ENCODE peak calls at places on chromosomes 5 and 9, in five cellular contexts. T, L, W, A and J are unnamed samples.

GRCh38 chr9:124297553-124297905 is 39.8 kb downstream of the NEK6 start:
- DNase-seq in T (no peak), L (peak; percentile 96), W (peak; percentile 70), A (peak; percentile 99), J (peak; percentile 95)

GRCh38 chr5:95631991-95632675 is 12.2 kb downstream of the GPR150 start:
- DNase-seq in T (no peak), L (peak; percentile 72), W (no peak), A (peak; percentile 45), J (peak; percentile 68)

GRCh38 chr5:167945542-167946384 is 345.7 kb upstream of the WWC1 start:
- DNase-seq in T (no peak), L (peak; percentile 84), W (no peak), A (peak; percentile 99), J (no peak)

GRCh38 chr9:6777218-6777902 is 19.6 kb downstream of the KDM4C start:
- DNase-seq in T (no peak), L (no peak), W (no peak), A (no peak), J (no peak)

GRCh38 chr9:16203735-16204573 is 651.1 kb downstream of the CCDC171 start:
- DNase-seq in T (no peak), L (no peak), W (no peak), A (peak; percentile 44), J (no peak)

GRCh38 chr9:100294341-100294740 is 58.4 kb downstream of the TEX10 start:
- DNase-seq in T (no peak), L (peak; percentile 7), W (no peak), A (peak; percentile 64), J (peak; percentile 5)

GRCh38 chr5:172765766-172766286 is 5.2 kb downstream of the DUSP1 start:
- DNase-seq in T (no peak), L (peak; percentile 90), W (no peak), A (no peak), J (no peak)

GRCh38 chr5:132263548-132264261 is 6.2 kb downstream of the PDLIM4 start:
- DNase-seq in T (peak; percentile 29), L (peak; percentile 95), W (peak; percentile 64), A (peak; percentile 94), J (peak; percentile 78)

GRCh38 chr5:142511318-142511717 is 174.6 kb downstream of the FGF1 start:
- DNase-seq in T (no peak), L (no peak), W (no peak), A (no peak), J (no peak)

GRCh38 chr9:14939378-14939777 is 29.1 kb upstream of the FREM1 start:
- DNase-seq in T (no peak), L (no peak), W (no peak), A (no peak), J (no peak)

GRCh38 chr5:76393035-76393680 is 9.9 kb upstream of the IQGAP2 start:
- DNase-seq in T (no peak), L (no peak), W (no peak), A (no peak), J (no peak)

GRCh38 chr9:112173489-112174222 is 1.4 kb downstream of the SUSD1 start:
- DNase-seq in T (no peak), L (no peak), W (no peak), A (no peak), J (no peak)

GRCh38 chr9:69200071-69200470 is 26.0 kb downstream of the TJP2 start:
- DNase-seq in T (no peak), L (peak; percentile 52), W (no peak), A (peak; percentile 76), J (no peak)

GRCh38 chr5:95858023-95858461 is 35.5 kb upstream of the GLRX start:
- DNase-seq in T (no peak), L (peak; percentile 94), W (no peak), A (peak; percentile 98), J (peak; percentile 31)

GRCh38 chr5:179802207-179802883 is 4.3 kb downstream of the MGAT4B start:
- DNase-seq in T (no peak), L (peak; percentile 37), W (no peak), A (no peak), J (no peak)
- H3K4me2 ChIP-seq in T (peak overlapping the region; percentile 44), L (no peak overlapping the region), W (no peak overlapping the region), A (no peak overlapping the region), J (no peak overlapping the region)

GRCh38 chr9:134777153-134777552 is 103.5 kb upstream of the FCN2 start:
- DNase-seq in T (no peak), L (no peak), W (no peak), A (no peak), J (no peak)

GRCh38 chr9:134774991-134775540 is 105.5 kb upstream of the FCN2 start:
- DNase-seq in T (peak; percentile 65), L (no peak), W (no peak), A (no peak), J (no peak)

GRCh38 chr9:134778156-134778555 is 102.5 kb upstream of the FCN2 start:
- DNase-seq in T (no peak), L (no peak), W (no peak), A (peak; percentile 66), J (no peak)

GRCh38 chr9:134775552-134775951 is 105.1 kb upstream of the FCN2 start:
- DNase-seq in T (no peak), L (peak; percentile 38), W (no peak), A (peak; percentile 88), J (no peak)

GRCh38 chr9:134776080-134776796 is 104.4 kb upstream of the FCN2 start:
- DNase-seq in T (no peak), L (no peak), W (no peak), A (peak; percentile 72), J (no peak)
- H3K4me2 ChIP-seq in T (no peak overlapping the region), L (no peak overlapping the region), W (peak overlapping the region; percentile 38), A (peak overlapping the region; percentile 37), J (no peak overlapping the region)

GRCh38 chr5:54325610-54326311 is 15.4 kb upstream of the ARL15 start:
- DNase-seq in T (no peak), L (no peak), W (no peak), A (no peak), J (no peak)

GRCh38 chr5:54326662-54327145 is 16.3 kb upstream of the ARL15 start:
- DNase-seq in T (no peak), L (no peak), W (no peak), A (no peak), J (no peak)

GRCh38 chr5:54325272-54325609 is 14.9 kb upstream of the ARL15 start:
- DNase-seq in T (no peak), L (no peak), W (no peak), A (no peak), J (no peak)

GRCh38 chr5:54323462-54323861 is 13.1 kb upstream of the ARL15 start:
- DNase-seq in T (no peak), L (no peak), W (no peak), A (no peak), J (no peak)

GRCh38 chr5:54324651-54325271 is 14.4 kb upstream of the ARL15 start:
- DNase-seq in T (no peak), L (no peak), W (no peak), A (no peak), J (no peak)
- H3K4me2 ChIP-seq in T (no peak overlapping the region), L (no peak overlapping the region), W (no peak overlapping the region), A (no peak overlapping the region), J (no peak overlapping the region)

DNA sequence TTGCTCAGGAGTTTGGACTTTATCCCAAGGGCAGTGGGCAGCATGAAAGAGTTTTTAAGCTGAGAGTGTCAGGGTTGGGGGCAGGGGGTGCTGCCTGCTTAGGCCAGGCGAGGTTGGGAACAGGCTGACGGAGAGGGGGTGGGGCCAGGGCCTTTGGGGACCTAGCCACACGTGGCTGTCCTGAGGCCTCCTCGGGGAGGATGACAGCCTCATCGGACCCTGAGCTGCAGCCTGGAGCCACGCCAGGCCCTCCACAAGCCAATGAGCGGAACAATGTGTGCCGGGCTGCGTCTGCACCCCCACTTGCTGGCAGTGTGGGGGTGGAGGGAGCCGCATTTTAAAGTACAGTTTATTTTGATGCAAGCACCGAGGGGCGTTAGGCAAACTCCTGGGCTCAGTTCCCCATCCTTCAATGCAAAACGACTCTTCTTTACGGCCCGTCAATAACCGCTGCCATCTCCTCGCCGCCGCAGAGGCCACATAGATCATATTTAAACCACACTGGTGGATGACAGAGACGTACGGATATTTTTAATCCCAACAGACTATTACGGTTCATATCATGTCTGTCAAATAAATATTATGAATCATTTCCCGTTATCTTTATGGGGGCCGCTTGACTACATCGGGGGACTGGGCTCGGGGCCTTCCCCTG is 5.2 kb upstream of the RXRA start:
- DNase-seq in T (no peak), L (no peak), W (no peak), A (no peak), J (no peak)
- H3K4me2 ChIP-seq in T (no peak overlapping the region), L (no peak overlapping the region), W (no peak overlapping the region), A (no peak overlapping the region), J (no peak overlapping the region)

GRCh38 chr9:752201-752600 is 89.3 kb upstream of the DMRT1 start:
- DNase-seq in T (no peak), L (peak; percentile 94), W (no peak), A (peak; percentile 96), J (peak; percentile 82)
- H3K4me2 ChIP-seq in T (peak overlapping the region; percentile 50), L (peak overlapping the region; percentile 44), W (peak overlapping the region; percentile 24), A (peak overlapping the region; percentile 83), J (peak overlapping the region; percentile 43)

GRCh38 chr5:522899-523657 is 1.2 kb downstream of the SLC9A3 start:
- DNase-seq in T (no peak), L (no peak), W (peak; percentile 35), A (no peak), J (no peak)
- H3K4me2 ChIP-seq in T (no peak overlapping the region), L (no peak overlapping the region), W (peak overlapping the region; percentile 94), A (no peak overlapping the region), J (no peak overlapping the region)

DNA sequence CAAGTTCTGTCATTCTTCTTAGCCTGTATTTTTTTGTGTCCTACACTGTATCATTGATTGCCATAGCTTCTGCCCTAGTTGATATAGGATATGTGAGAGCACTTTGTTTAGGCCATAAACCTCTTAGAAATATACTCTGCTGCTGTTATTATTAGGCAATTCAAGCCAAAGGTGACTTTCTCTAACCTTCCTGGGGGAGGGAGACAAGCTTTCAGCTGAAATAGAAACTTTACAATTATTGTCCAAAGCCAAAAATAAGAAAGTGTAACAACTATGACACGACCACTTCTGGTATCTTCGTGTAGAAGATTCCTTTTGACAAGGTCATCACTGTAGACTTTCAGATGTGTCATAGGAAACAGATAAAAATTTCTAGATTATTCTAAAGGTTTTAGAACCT is 12.2 kb upstream of the CSNK1A1 start:
- DNase-seq in T (no peak), L (peak; percentile 75), W (no peak), A (peak; percentile 57), J (no peak)
- H3K4me2 ChIP-seq in T (peak overlapping the region; percentile 12), L (peak overlapping the region; percentile 49), W (peak overlapping the region; percentile 87), A (no peak overlapping the region), J (peak overlapping the region; percentile 19)

GRCh38 chr5:177100714-177101121 is 14.0 kb downstream of the FGFR4 start:
- DNase-seq in T (no peak), L (peak; percentile 52), W (no peak), A (no peak), J (no peak)

GRCh38 chr5:177098772-177099152 is 12.0 kb downstream of the FGFR4 start:
- DNase-seq in T (no peak), L (no peak), W (no peak), A (no peak), J (no peak)

GRCh38 chr5:177098103-177098771 is 11.5 kb downstream of the FGFR4 start:
- DNase-seq in T (peak; percentile 82), L (peak; percentile 51), W (no peak), A (no peak), J (no peak)

GRCh38 chr5:177097016-177097985 is 10.6 kb downstream of the FGFR4 start:
- DNase-seq in T (no peak), L (no peak), W (no peak), A (no peak), J (no peak)

GRCh38 chr5:177099422-177100093 is 12.8 kb downstream of the FGFR4 start:
- DNase-seq in T (no peak), L (no peak), W (no peak), A (no peak), J (no peak)
- H3K4me2 ChIP-seq in T (no peak overlapping the region), L (no peak overlapping the region), W (no peak overlapping the region), A (no peak overlapping the region), J (no peak overlapping the region)